ENCODE peak calls at places on chromosomes 12 and 14, in six cellular contexts. V is activated CD8-positive, alpha-beta memory T cell treated with anti-CD3 and anti-CD28 coated beads, Interleukin-2, amount 50 U/mL, for 4 hours; K is CD4-positive, alpha-beta memory T cell; Z is astrocyte of the spinal cord; M is cortex of kidney; T is dorsolateral prefrontal cortex. X is an unnamed sample.
A peak's percentile ranks its signal among the peaks of the same experiment; 100 is the strongest.

GRCh38 chr14:50859296-50859624 is 12.6 kb upstream of the ABHD12B start:
- DNase-seq in K (no peak), M (no peak), V (no peak), T (no peak), Z (no peak), X (no peak)

GRCh38 chr12:54197037-54197909 is 8.5 kb upstream of the SMUG1 start:
- DNase-seq in Z (no peak), M (no peak), K (no peak), T (no peak), V (no peak), X (peak; percentile 77)

GRCh38 chr12:49543221-49543913 is 4.5 kb downstream of the KCNH3 start:
- DNase-seq in V (no peak), K (no peak), Z (no peak), T (peak; percentile 13), M (no peak), X (peak; percentile 82)

GRCh38 chr12:103504606-103505005 is 8.8 kb upstream of the C12orf42 start:
- DNase-seq in K (no peak), Z (no peak), M (no peak), V (no peak), T (no peak), X (no peak)

GRCh38 chr12:11576104-11576503 is 73.4 kb upstream of the ETV6 start:
- DNase-seq in V (no peak), K (no peak), Z (peak; percentile 50), M (no peak), T (no peak), X (no peak)

GRCh38 chr14:92963301-92964123 is 40.6 kb downstream of the CHGA start:
- DNase-seq in V (no peak), T (no peak), Z (peak; percentile 14), K (no peak), M (no peak), X (no peak)

GRCh38 chr12:124742111-124742510 is 121.6 kb downstream of the SCARB1 start:
- DNase-seq in K (no peak), Z (no peak), T (no peak), V (no peak), M (no peak), X (no peak)

GRCh38 chr14:88300817-88301216 is 22.3 kb downstream of the KCNK10 start:
- DNase-seq in K (no peak), V (no peak), T (no peak), Z (no peak), M (no peak), X (no peak)

GRCh38 chr12:55706840-55707671 is 648 bp downstream of the ITGA7 start:
- DNase-seq in V (no peak), Z (no peak), M (no peak), T (no peak), K (no peak), X (no peak)

GRCh38 chr14:91154851-91155625 is 41.2 kb downstream of the DGLUCY start:
- DNase-seq in V (peak; percentile 33), T (no peak), M (no peak), K (no peak), Z (peak; percentile 63), X (no peak)

GRCh38 chr12:12885060-12885792 is 6.1 kb upstream of the GPRC5A start:
- DNase-seq in T (no peak), M (no peak), V (no peak), K (no peak), Z (no peak), X (no peak)

GRCh38 chr14:65922166-65922565 is 509.6 kb downstream of the FUT8 start:
- DNase-seq in T (no peak), V (no peak), K (no peak), M (no peak), Z (no peak), X (no peak)

GRCh38 chr12:66647034-66647691 is 31.7 kb downstream of the GRIP1 start:
- DNase-seq in Z (peak; percentile 98), K (no peak), V (no peak), M (no peak), T (no peak), X (no peak)

GRCh38 chr12:124036117-124037109 is 63.4 kb downstream of the ZNF664 start:
- DNase-seq in T (peak; percentile 49), K (peak; percentile 45), Z (peak; percentile 63), M (no peak), V (peak; percentile 48), X (no peak)

GRCh38 chr12:99911967-99912366 is 72.8 kb downstream of the ANKS1B start:
- DNase-seq in K (no peak), V (no peak), M (no peak), Z (no peak), T (no peak), X (no peak)

GRCh38 chr12:112617191-112617505 is 174.4 kb upstream of the RPH3A start:
- DNase-seq in T (no peak), K (no peak), M (no peak), Z (no peak), V (no peak), X (no peak)

GRCh38 chr12:4984971-4985370 is 58.7 kb upstream of the KCNA5 start:
- DNase-seq in T (no peak), Z (no peak), K (no peak), V (no peak), M (no peak), X (peak; percentile 50)

GRCh38 chr12:40693503-40693863 is 1.2 kb downstream of the CNTN1 start:
- DNase-seq in K (no peak), T (peak; percentile 28), V (no peak), Z (peak; percentile 6), M (no peak), X (no peak)

GRCh38 chr12:52873832-52874572 is 25.2 kb upstream of the KRT78 start:
- DNase-seq in Z (peak; percentile 92), V (peak; percentile 51), T (peak; percentile 23), K (no peak), M (no peak), X (peak; percentile 90)

GRCh38 chr14:69716483-69717187 is 50.3 kb upstream of the SRSF5 start:
- DNase-seq in K (peak; percentile 34), Z (peak; percentile 94), V (no peak), T (no peak), M (no peak), X (no peak)

GRCh38 chr14:57302883-57303282 is 34.1 kb downstream of the AP5M1 start:
- DNase-seq in V (no peak), T (no peak), K (no peak), M (no peak), Z (no peak), X (no peak)

GRCh38 chr14:96797188-96797942 is at the start of gene VRK1:
- DNase-seq in K (peak; percentile 91), M (peak; percentile 44), V (peak; percentile 95), T (peak; percentile 96), Z (peak; percentile 98), X (peak; percentile 99)

GRCh38 chr14:64117671-64118402 is 176.3 kb downstream of the ESR2 start:
- DNase-seq in T (no peak), V (no peak), M (no peak), K (no peak), Z (peak; percentile 83), X (no peak)

GRCh38 chr14:22465201-22465835 is 123.7 kb downstream of the DAD1 start:
- DNase-seq in M (no peak), Z (peak; percentile 41), K (no peak), V (no peak), T (no peak), X (no peak)

GRCh38 chr12:133130808-133131128 is 341 bp downstream of the ZNF10 start:
- DNase-seq in K (no peak), V (peak; percentile 44), Z (no peak), M (no peak), T (peak; percentile 32), X (no peak)

GRCh38 chr12:8080131-8080530 is 1.9 kb upstream of the NECAP1 start:
- DNase-seq in V (no peak), T (no peak), M (no peak), Z (no peak), K (no peak), X (no peak)

GRCh38 chr14:94334837-94335236 is 11.7 kb upstream of the SERPINA6 start:
- DNase-seq in M (no peak), V (no peak), Z (peak; percentile 18), T (no peak), K (no peak), X (no peak)

X was measured in lower leg skin.